ENCODE peak calls at places on chromosomes 7 and 10, in four cellular contexts. One of them, this sample, is unnamed.

GRCh38 chr10:77780180-77780579 is 142.6 kb upstream of the KCNMA1 start:
- DNase-seq in NT2/D1: no peak
- DNase-seq in H1: no peak
- DNase-seq in GM12878: no peak
- DNase-seq in this sample: no peak

GRCh38 chr10:70763567-70763966 is 21.6 kb downstream of the TBATA start:
- DNase-seq in NT2/D1: no peak
- DNase-seq in H1: no peak
- DNase-seq in GM12878: no peak
- DNase-seq in this sample: no peak

GRCh38 chr7:27808626-27809025 is 68.7 kb downstream of the TAX1BP1 start:
- DNase-seq in NT2/D1: no peak
- DNase-seq in H1: no peak
- DNase-seq in GM12878: no peak
- DNase-seq in this sample: no peak

GRCh38 chr10:31582365-31583052 is 263.5 kb downstream of the ZEB1 start:
- DNase-seq in NT2/D1: no peak
- DNase-seq in H1: no peak
- DNase-seq in GM12878: no peak
- DNase-seq in this sample: no peak

GRCh38 chr10:88186335-88186734 is 322.9 kb downstream of the PTEN start:
- DNase-seq in NT2/D1: no peak
- DNase-seq in H1: no peak
- DNase-seq in GM12878: no peak
- DNase-seq in this sample: no peak

GRCh38 chr10:55551603-55552002 is 750.6 kb upstream of the PCDH15 start:
- DNase-seq in NT2/D1: no peak
- DNase-seq in H1: no peak
- DNase-seq in GM12878: no peak
- DNase-seq in this sample: no peak

GRCh38 chr7:117946201-117946633 is 73.0 kb upstream of the CTTNBP2 start:
- DNase-seq in NT2/D1: peak; percentile 39
- DNase-seq in H1: no peak
- DNase-seq in GM12878: no peak
- DNase-seq in this sample: no peak

GRCh38 chr7:128437426-128438332 is 18.0 kb upstream of the HILPDA start:
- DNase-seq in NT2/D1: no peak
- DNase-seq in H1: no peak
- DNase-seq in GM12878: no peak
- DNase-seq in this sample: no peak

GRCh38 chr7:106369349-106369748 is 84.6 kb upstream of the NAMPT start:
- DNase-seq in NT2/D1: peak; percentile 6
- DNase-seq in H1: no peak
- DNase-seq in GM12878: no peak
- DNase-seq in this sample: no peak

GRCh38 chr7:148700693-148701092 is 2.0 kb downstream of the CUL1 start:
- DNase-seq in NT2/D1: no peak
- DNase-seq in H1: no peak
- DNase-seq in GM12878: no peak
- DNase-seq in this sample: no peak

GRCh38 chr7:155879592-155879991 is 67.3 kb upstream of the SHH start:
- DNase-seq in NT2/D1: no peak
- DNase-seq in H1: no peak
- DNase-seq in GM12878: no peak
- DNase-seq in this sample: no peak

GRCh38 chr10:121607310-121608055 is 9.2 kb upstream of the FGFR2 start:
- DNase-seq in NT2/D1: no peak
- DNase-seq in H1: no peak
- DNase-seq in GM12878: no peak
- DNase-seq in this sample: no peak

GRCh38 chr10:45566415-45566814 is 106.2 kb downstream of the ZFAND4 start:
- DNase-seq in NT2/D1: no peak
- DNase-seq in H1: no peak
- DNase-seq in GM12878: no peak
- DNase-seq in this sample: no peak

GRCh38 chr7:44802418-44803025 is 6.0 kb downstream of the PPIA start:
- DNase-seq in NT2/D1: no peak
- DNase-seq in H1: no peak
- DNase-seq in GM12878: no peak
- DNase-seq in this sample: no peak

GRCh38 chr10:86651021-86651471 is 3.3 kb upstream of the OPN4 start:
- DNase-seq in NT2/D1: no peak
- DNase-seq in H1: no peak
- DNase-seq in GM12878: no peak
- DNase-seq in this sample: no peak

GRCh38 chr10:8726666-8727065 is 672.2 kb downstream of the GATA3 start:
- DNase-seq in NT2/D1: no peak
- DNase-seq in H1: no peak
- DNase-seq in GM12878: no peak
- DNase-seq in this sample: no peak

GRCh38 chr7:42454006-42454405 is 217.0 kb upstream of the GLI3 start:
- DNase-seq in NT2/D1: no peak
- DNase-seq in H1: no peak
- DNase-seq in GM12878: no peak
- DNase-seq in this sample: no peak

GRCh38 chr7:128931965-128932861 is 5.5 kb upstream of the IRF5 start:
- DNase-seq in NT2/D1: no peak
- DNase-seq in H1: no peak
- DNase-seq in GM12878: no peak
- DNase-seq in this sample: no peak

GRCh38 chr10:97810476-97810875 is 38.7 kb upstream of the SFRP5 start:
- DNase-seq in NT2/D1: no peak
- DNase-seq in H1: no peak
- DNase-seq in GM12878: no peak
- DNase-seq in this sample: no peak

GRCh38 chr10:47362199-47362598 is 14.0 kb downstream of the RBP3 start:
- DNase-seq in NT2/D1: no peak
- DNase-seq in H1: no peak
- DNase-seq in GM12878: no peak
- DNase-seq in this sample: no peak

GRCh38 chr7:10889266-10889898 is 84.3 kb upstream of the PHF14 start:
- DNase-seq in NT2/D1: peak; percentile 60
- DNase-seq in H1: peak; percentile 41
- DNase-seq in GM12878: no peak
- DNase-seq in this sample: peak; percentile 64

GRCh38 chr10:36630267-36630666 is 495.1 kb upstream of the ANKRD30A start:
- DNase-seq in NT2/D1: no peak
- DNase-seq in H1: no peak
- DNase-seq in GM12878: no peak
- DNase-seq in this sample: no peak

GRCh38 chr7:2980406-2981102 is 63.1 kb downstream of the CARD11 start:
- DNase-seq in NT2/D1: no peak
- DNase-seq in H1: no peak
- DNase-seq in GM12878: no peak
- DNase-seq in this sample: no peak

GRCh38 chr7:127844707-127845331 is 186.4 kb downstream of the LRRC4 start:
- DNase-seq in NT2/D1: no peak
- DNase-seq in H1: no peak
- DNase-seq in GM12878: no peak
- DNase-seq in this sample: peak; percentile 7

GRCh38 chr10:33484787-33485186 is 150.3 kb upstream of the NRP1 start:
- DNase-seq in NT2/D1: no peak
- DNase-seq in H1: no peak
- DNase-seq in GM12878: no peak
- DNase-seq in this sample: no peak

GRCh38 chr7:8190121-8190895 is 71.7 kb downstream of the ICA1 start:
- DNase-seq in NT2/D1: peak; percentile 57
- DNase-seq in H1: no peak
- DNase-seq in GM12878: peak; percentile 77
- DNase-seq in this sample: peak; percentile 26

GRCh38 chr10:3774814-3775670 is 10.0 kb downstream of the KLF6 start:
- DNase-seq in NT2/D1: no peak
- DNase-seq in H1: no peak
- DNase-seq in GM12878: no peak
- DNase-seq in this sample: no peak

GRCh38 chr10:14466256-14466655 is 135.5 kb upstream of the FRMD4A start:
- DNase-seq in NT2/D1: no peak
- DNase-seq in H1: no peak
- DNase-seq in GM12878: no peak
- DNase-seq in this sample: no peak

GRCh38 chr10:6920072-6921019 is 340.3 kb upstream of the PRKCQ start:
- DNase-seq in NT2/D1: peak; percentile 49
- DNase-seq in H1: peak; percentile 47
- DNase-seq in GM12878: no peak
- DNase-seq in this sample: peak; percentile 81

GRCh38 chr7:18803880-18804279 is 308.3 kb downstream of the HDAC9 start:
- DNase-seq in NT2/D1: no peak
- DNase-seq in H1: no peak
- DNase-seq in GM12878: no peak
- DNase-seq in this sample: no peak

GRCh38 chr7:1235501-1236131 is 2.9 kb downstream of the UNCX start:
- DNase-seq in NT2/D1: no peak
- DNase-seq in H1: no peak
- DNase-seq in GM12878: no peak
- DNase-seq in this sample: peak; percentile 42

GRCh38 chr7:32905175-32905662 is 13.7 kb upstream of the KBTBD2 start:
- DNase-seq in NT2/D1: peak; percentile 84
- DNase-seq in H1: no peak
- DNase-seq in GM12878: no peak
- DNase-seq in this sample: no peak

GRCh38 chr7:134420509-134421125 is 38.3 kb downstream of the AKR1B1 start:
- DNase-seq in NT2/D1: peak; percentile 43
- DNase-seq in H1: no peak
- DNase-seq in GM12878: no peak
- DNase-seq in this sample: peak; percentile 77

GRCh38 chr7:2802082-2802481 is 42.0 kb downstream of the GNA12 start:
- DNase-seq in NT2/D1: no peak
- DNase-seq in H1: no peak
- DNase-seq in GM12878: no peak
- DNase-seq in this sample: no peak

GRCh38 chr7:76054129-76055120 is 6.5 kb downstream of the MDH2 start:
- DNase-seq in NT2/D1: peak; percentile 38
- DNase-seq in H1: no peak
- DNase-seq in GM12878: no peak
- DNase-seq in this sample: no peak
- TF ChIP-seq SUZ12 in NT2/D1: no peak
- TF ChIP-seq SUZ12 in H1: no peak
- TF ChIP-seq SUZ12 in GM12878: no peak
- TF ChIP-seq SUZ12 in this sample: no peak

GRCh38 chr7:108236681-108237415 is 106.7 kb upstream of the LAMB4 start:
- DNase-seq in NT2/D1: no peak
- DNase-seq in H1: no peak
- DNase-seq in GM12878: no peak
- DNase-seq in this sample: no peak

GRCh38 chr7:108234281-108234680 is 104.1 kb upstream of the LAMB4 start:
- DNase-seq in NT2/D1: no peak
- DNase-seq in H1: no peak
- DNase-seq in GM12878: no peak
- DNase-seq in this sample: no peak

GRCh38 chr7:108234981-108235450 is 104.9 kb upstream of the LAMB4 start:
- DNase-seq in NT2/D1: no peak
- DNase-seq in H1: no peak
- DNase-seq in GM12878: no peak
- DNase-seq in this sample: no peak

GRCh38 chr7:108239501-108240225 is 109.5 kb upstream of the LAMB4 start:
- DNase-seq in NT2/D1: no peak
- DNase-seq in H1: no peak
- DNase-seq in GM12878: no peak
- DNase-seq in this sample: no peak

DNA sequence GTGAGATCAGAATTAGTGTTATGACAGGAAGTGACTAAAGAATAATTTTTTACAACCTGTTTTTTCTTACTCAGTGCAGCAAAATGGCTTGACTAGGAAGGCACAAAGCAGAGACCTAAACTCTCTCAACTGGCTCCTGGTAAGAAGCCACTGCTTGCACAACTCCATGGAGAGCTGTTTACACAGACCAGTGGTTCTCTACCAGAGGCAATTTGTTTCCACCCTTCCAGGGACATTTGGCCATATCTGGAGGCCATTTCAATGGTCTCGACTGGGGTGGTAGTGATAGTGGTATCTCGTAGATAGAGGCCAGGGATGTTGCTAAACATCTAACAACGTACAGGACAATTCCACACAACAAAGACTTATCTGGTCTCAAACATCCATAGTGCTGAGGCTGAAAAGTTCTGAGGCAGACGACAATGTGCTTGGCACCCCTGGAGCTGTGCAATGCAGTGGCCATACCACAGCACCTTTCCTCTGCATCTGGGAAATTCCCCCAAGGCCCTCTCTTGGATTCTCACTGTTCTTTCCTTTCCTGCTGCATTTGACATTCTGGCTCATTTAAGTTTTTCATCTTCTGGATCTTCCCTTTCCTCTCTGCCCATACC is 105.4 kb upstream of the LAMB4 start:
- DNase-seq in NT2/D1: no peak
- DNase-seq in H1: no peak
- DNase-seq in GM12878: no peak
- DNase-seq in this sample: no peak
- TF ChIP-seq SUZ12 in NT2/D1: no peak
- TF ChIP-seq SUZ12 in H1: no peak
- TF ChIP-seq SUZ12 in GM12878: no peak
- TF ChIP-seq SUZ12 in this sample: no peak

DNA sequence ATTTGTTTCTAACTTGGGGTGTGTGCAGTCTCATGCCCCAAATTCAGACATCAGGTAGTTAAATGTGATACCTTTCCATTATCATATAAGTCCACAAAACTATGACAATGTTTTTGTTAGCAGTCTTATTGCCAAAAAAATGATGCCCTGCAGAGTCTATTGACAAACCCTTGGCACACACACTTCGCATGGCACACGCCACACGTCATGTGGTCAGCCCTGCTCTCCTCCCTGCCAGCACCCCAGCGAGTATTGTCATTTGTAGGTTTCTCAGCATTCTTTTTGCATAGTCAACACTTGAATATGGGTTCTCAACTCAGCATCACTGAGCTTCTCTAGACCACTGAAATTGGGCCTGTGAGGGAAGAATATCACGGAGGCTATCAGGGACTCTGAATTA is 356.0 kb downstream of the INHBA start:
- DNase-seq in NT2/D1: no peak
- DNase-seq in H1: no peak
- DNase-seq in GM12878: no peak
- DNase-seq in this sample: no peak
- TF ChIP-seq SUZ12 in NT2/D1: no peak
- TF ChIP-seq SUZ12 in H1: no peak
- TF ChIP-seq SUZ12 in GM12878: no peak
- TF ChIP-seq SUZ12 in this sample: no peak

GRCh38 chr7:71601840-71602239 is 469.9 kb downstream of the GALNT17 start:
- DNase-seq in NT2/D1: no peak
- DNase-seq in H1: no peak
- DNase-seq in GM12878: no peak
- DNase-seq in this sample: no peak

DNA sequence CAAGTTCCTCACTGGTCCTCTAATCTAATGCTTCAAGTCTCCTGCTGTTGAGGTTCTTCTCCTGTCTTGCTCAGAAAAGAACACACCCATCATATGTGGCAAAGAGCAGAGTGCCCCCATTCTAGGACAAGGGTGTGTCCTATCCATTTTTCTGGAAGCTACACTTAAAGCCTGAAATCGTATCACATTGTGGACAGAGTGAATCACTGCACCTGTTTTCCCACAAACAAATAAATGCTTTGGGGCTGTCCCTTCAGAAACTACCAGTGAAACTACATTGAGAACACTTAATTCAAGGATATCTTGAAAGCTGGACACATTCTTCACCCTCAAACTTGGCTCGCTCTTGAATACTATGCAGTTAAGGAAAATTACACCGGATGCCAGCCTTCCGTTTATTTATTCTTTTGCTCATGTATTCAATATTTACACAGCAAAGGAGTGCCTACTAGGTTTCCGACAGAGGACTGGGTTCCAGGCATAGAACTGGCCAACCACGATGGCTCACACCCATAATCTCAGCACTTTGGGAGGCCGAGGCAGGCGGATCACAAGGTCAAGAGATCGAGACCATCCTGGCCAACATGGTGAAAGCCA is 473.0 kb downstream of the GALNT17 start:
- DNase-seq in NT2/D1: no peak
- DNase-seq in H1: no peak
- DNase-seq in GM12878: no peak
- DNase-seq in this sample: no peak
- TF ChIP-seq SUZ12 in NT2/D1: no peak
- TF ChIP-seq SUZ12 in H1: no peak
- TF ChIP-seq SUZ12 in GM12878: no peak
- TF ChIP-seq SUZ12 in this sample: no peak